ENCODE peak calls at places on chromosomes 2 and 18, in ten cellular contexts. C is HepG2; U is EH; E is activated CD8-positive, alpha-beta memory T cell treated with anti-CD3 and anti-CD28 coated beads for 4 hours; K is lower leg skin; T is stimulated activated CD8-positive, alpha-beta memory T cell treated with anti-CD3 and anti-CD28 coated beads, Interleukin-4, amount 100 ng/mL, for 24 hours; G is RPMI7951; S is effector CD4-positive, alpha-beta T cell; Y is AML-193; X is NCI-H1417. H is an unnamed sample.

GRCh38 chr2:142741764-142742269 is 135.6 kb upstream of the KYNU start:
- DNase-seq in G (no peak), U (no peak), T (no peak), C (no peak), X (no peak), E (no peak), S (no peak), Y (no peak), K (no peak), H (no peak)

GRCh38 chr2:228600265-228600664 is 418.8 kb upstream of the SPHKAP start:
- DNase-seq in C (no peak), T (no peak), G (peak), U (peak), E (no peak), Y (no peak), S (no peak), X (no peak), K (no peak), H (no peak)

GRCh38 chr18:72652990-72653593 is 109.0 kb upstream of the CBLN2 start:
- DNase-seq in U (peak), G (peak), E (no peak), T (peak), C (peak), K (no peak), X (peak), Y (peak), S (no peak), H (peak)

GRCh38 chr2:60216452-60216995 is 336.9 kb downstream of the BCL11A start:
- DNase-seq in S (no peak), X (no peak), T (no peak), Y (no peak), U (no peak), K (no peak), C (no peak), E (no peak), G (no peak), H (peak)

GRCh38 chr2:239955989-239956817 is 68.9 kb downstream of the NDUFA10 start:
- DNase-seq in X (no peak), T (no peak), K (no peak), U (no peak), S (no peak), C (no peak), Y (no peak), G (no peak), E (no peak), H (no peak)

GRCh38 chr2:179814050-179814449 is 47.4 kb downstream of the ZNF385B start:
- DNase-seq in G (no peak), K (no peak), T (no peak), X (no peak), E (no peak), C (no peak), U (no peak), S (no peak), Y (no peak), H (no peak)

GRCh38 chr18:47172476-47172875 is 3.7 kb downstream of the IER3IP1 start:
- DNase-seq in T (no peak), U (no peak), G (no peak), C (no peak), Y (no peak), K (no peak), E (no peak), S (no peak), X (no peak), H (no peak)

GRCh38 chr2:66134113-66134730 is 300.7 kb upstream of the MEIS1 start:
- DNase-seq in T (no peak), S (no peak), C (no peak), X (no peak), G (no peak), U (peak), Y (no peak), E (no peak), K (no peak), H (no peak)

GRCh38 chr2:226423498-226423960 is 376.1 kb downstream of the IRS1 start:
- DNase-seq in E (no peak), S (no peak), Y (peak), T (peak), K (peak), G (peak), X (no peak), C (no peak), U (no peak), H (no peak)

GRCh38 chr2:65630643-65631042 is 198.2 kb upstream of the SPRED2 start:
- DNase-seq in G (peak), S (no peak), Y (peak), U (peak), E (no peak), K (no peak), T (no peak), C (no peak), X (no peak), H (no peak)

GRCh38 chr2:32058130-32058529 is 5.2 kb upstream of the SPAST start:
- DNase-seq in C (peak), U (peak), K (no peak), S (no peak), Y (no peak), X (no peak), E (no peak), T (no peak), G (peak), H (peak)

GRCh38 chr18:62720048-62720447 is 4.7 kb downstream of the PHLPP1 start:
- DNase-seq in S (no peak), C (no peak), Y (no peak), T (no peak), G (no peak), K (no peak), E (no peak), U (no peak), X (no peak), H (no peak)

GRCh38 chr2:44930274-44930826 is 11.2 kb upstream of the SIX3 start:
- DNase-seq in U (peak), T (no peak), G (no peak), K (no peak), S (no peak), E (no peak), X (no peak), C (no peak), Y (no peak), H (no peak)

GRCh38 chr2:149701241-149701640 is 113.7 kb upstream of the MMADHC start:
- DNase-seq in X (no peak), T (no peak), C (no peak), K (no peak), S (no peak), E (no peak), U (no peak), G (peak), Y (no peak), H (no peak)

GRCh38 chr2:146804288-146804687 is 1040.5 kb upstream of the ACVR2A start:
- DNase-seq in E (no peak), K (no peak), C (no peak), S (no peak), Y (no peak), T (no peak), X (no peak), G (no peak), U (no peak), H (no peak)

GRCh38 chr2:55966431-55967118 is 43.0 kb upstream of the EFEMP1 start:
- DNase-seq in Y (no peak), E (no peak), X (peak), U (peak), C (no peak), K (peak), T (no peak), G (peak), S (no peak), H (no peak)

GRCh38 chr18:9914584-9915290 is 921 bp downstream of the VAPA start:
- DNase-seq in E (peak), Y (peak), G (peak), S (peak), X (peak), K (peak), C (peak), U (peak), T (peak), H (peak)

GRCh38 chr2:215905691-215906090 is 107.7 kb downstream of the MREG start:
- DNase-seq in K (no peak), E (no peak), S (no peak), U (no peak), G (no peak), X (no peak), T (no peak), Y (no peak), C (no peak), H (no peak)

GRCh38 chr2:170716851-170717598 is 1.9 kb downstream of the SP5 start:
- DNase-seq in E (no peak), C (peak), X (no peak), S (no peak), U (peak), G (no peak), T (no peak), Y (no peak), K (no peak), H (peak)